ENCODE peak calls at places on chromosomes 11 and 22, in five cellular contexts. O, H, L, B and N are unnamed samples. For H3K4me1, the result is how much of the 10 kb centered on the place peaks cover.

GRCh38 chr11:106619320-106619990 is 398.8 kb downstream of the GUCY1A2 start:
- DNase-seq in O (no peak), H (no peak), L (no peak), B (no peak), N (no peak)

GRCh38 chr22:22670076-22670795 is 25.8 kb downstream of the GGTLC2 start:
- DNase-seq in O (no peak), H (no peak), L (no peak), B (no peak), N (no peak)

GRCh38 chr11:16767957-16768356 is 29.5 kb downstream of the C11orf58 start:
- DNase-seq in O (no peak), H (no peak), L (no peak), B (no peak), N (no peak)

GRCh38 chr11:46278387-46279173 is 1.1 kb downstream of the CREB3L1 start:
- DNase-seq in O (no peak), H (peak), L (peak), B (peak), N (no peak)

GRCh38 chr11:132910016-132910760 is 622.1 kb downstream of the OPCML start:
- DNase-seq in O (no peak), H (no peak), L (no peak), B (no peak), N (no peak)

GRCh38 chr11:112285918-112286317 is 25.3 kb upstream of the PLET1 start:
- DNase-seq in O (no peak), H (peak), L (no peak), B (no peak), N (no peak)

GRCh38 chr11:17352925-17353227 is 1.3 kb downstream of the NCR3LG1 start:
- DNase-seq in O (peak), H (peak), L (peak), B (peak), N (no peak)

GRCh38 chr22:23035557-23036277 is 34.6 kb upstream of the GNAZ start:
- DNase-seq in O (no peak), H (no peak), L (no peak), B (no peak), N (no peak)

GRCh38 chr11:27783701-27784355 is 83.6 kb upstream of the BDNF start:
- DNase-seq in O (no peak), H (no peak), L (no peak), B (no peak), N (no peak)

GRCh38 chr11:64867748-64868462 is 10.5 kb downstream of the EHD1 start:
- DNase-seq in O (no peak), H (no peak), L (no peak), B (no peak), N (no peak)

GRCh38 chr11:126162286-126163030 is 49.0 kb downstream of the RPUSD4 start:
- DNase-seq in O (no peak), H (peak), L (no peak), B (no peak), N (no peak)

DNA sequence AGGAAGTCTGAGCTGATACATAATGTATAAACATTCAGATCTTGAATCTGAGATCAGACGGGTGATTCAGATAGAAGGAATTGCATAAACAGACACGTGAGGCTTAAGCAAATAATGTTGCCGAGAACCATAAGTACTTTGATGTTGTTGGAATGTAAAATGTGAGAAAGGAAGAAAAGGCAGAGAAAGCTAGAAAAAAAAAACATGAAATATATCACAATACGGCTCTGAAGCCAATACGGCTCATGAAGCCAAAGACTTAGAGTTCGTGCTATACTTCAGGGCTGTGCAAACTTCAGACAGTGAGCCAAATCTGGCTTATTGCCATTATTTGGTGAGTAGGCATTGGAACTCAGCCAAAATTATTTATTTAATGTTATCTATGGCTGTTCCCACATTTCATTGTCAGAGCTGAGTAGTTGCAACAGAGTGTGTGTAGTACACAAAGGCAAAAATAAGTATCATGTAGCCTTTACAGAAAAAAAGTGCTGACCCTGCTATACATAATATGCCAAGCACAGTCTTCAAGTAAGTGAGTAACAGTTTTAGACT is 673.3 kb downstream of the CNTN5 start:
- DNase-seq in O (no peak), H (peak), L (no peak), B (no peak), N (no peak)
- H3K27ac ChIP-seq in O (no peak), H (peak), L (no peak), B (no peak), N (no peak)

DNA sequence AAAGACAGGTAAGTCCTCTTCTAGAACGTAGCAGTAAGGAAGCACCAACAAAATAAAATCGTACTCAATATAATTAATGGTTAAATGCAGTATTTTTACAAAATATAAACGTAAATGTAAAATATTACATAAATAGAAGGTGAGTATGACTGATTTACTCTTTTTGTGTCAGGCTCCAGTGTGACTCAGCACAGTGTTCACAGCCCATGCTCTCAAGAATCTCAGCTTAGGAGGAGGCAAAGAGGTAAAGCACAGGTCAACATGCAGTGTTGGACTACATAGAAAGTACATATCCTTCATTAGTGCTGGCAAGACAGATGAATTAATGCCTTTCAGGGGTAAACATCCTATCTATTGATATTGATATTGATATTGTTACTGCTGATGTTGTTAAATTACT is 2050.6 kb upstream of the RAG2 start:
- DNase-seq in O (no peak), H (no peak), L (no peak), B (no peak), N (no peak)
- H3K4me3 ChIP-seq in O (no peak), H (no peak), L (no peak), B (no peak), N (no peak)

GRCh38 chr11:11538277-11538960 is 83.4 kb downstream of the GALNT18 start:
- DNase-seq in O (no peak), H (no peak), L (no peak), B (peak), N (no peak)
- H3K4me1 ChIP-seq in O (half or more), H (under half), L (under half), B (under half), N (under half)

GRCh38 chr11:123228489-123229163 is 33.6 kb upstream of the CLMP start:
- DNase-seq in O (no peak), H (no peak), L (no peak), B (no peak), N (no peak)
- H3K27ac ChIP-seq in O (no peak), H (no peak), L (no peak), B (no peak), N (no peak)